ENCODE peak calls at places on chromosomes 13 and 19, in five cellular contexts. B is breast epithelium, U is ascending aorta, C is transverse colon, N is AG04450. Y is an unnamed sample.

GRCh38 chr19:41299046-41299754 is 10.8 kb upstream of the CCDC97 start:
- DNase-seq in B (peak), U (peak), C (peak), N (no peak), Y (no peak)

GRCh38 chr19:47499863-47500830 is 14.7 kb downstream of the NAPA start:
- DNase-seq in B (no peak), U (no peak), C (no peak), N (no peak), Y (no peak)

GRCh38 chr19:40609561-40610395 is 8.6 kb downstream of the LTBP4 start:
- DNase-seq in B (peak), U (peak), C (peak), N (no peak), Y (peak)

GRCh38 chr13:104779311-104779710 is 1713.1 kb upstream of the SLC10A2 start:
- DNase-seq in B (no peak), U (no peak), C (no peak), N (peak), Y (no peak)

GRCh38 chr13:87553142-87553541 is 118.0 kb upstream of the SLITRK5 start:
- DNase-seq in B (no peak), U (no peak), C (no peak), N (no peak), Y (no peak)

GRCh38 chr13:113527272-113527958 is 36.9 kb upstream of the DCUN1D2 start:
- DNase-seq in B (no peak), U (peak), C (no peak), N (no peak), Y (no peak)

GRCh38 chr13:40875583-40875982 is 86.2 kb downstream of the SLC25A15 start:
- DNase-seq in B (no peak), U (no peak), C (no peak), N (no peak), Y (no peak)

GRCh38 chr13:95948646-95949045 is 104.6 kb downstream of the UGGT2 start:
- DNase-seq in B (no peak), U (no peak), C (no peak), N (no peak), Y (no peak)

GRCh38 chr13:57627663-57628062 is 3.9 kb upstream of the PCDH17 start:
- DNase-seq in B (no peak), U (no peak), C (no peak), N (no peak), Y (no peak)

GRCh38 chr13:45178349-45179142 is 22.3 kb downstream of the KCTD4 start:
- DNase-seq in B (no peak), U (no peak), C (no peak), N (peak), Y (no peak)

GRCh38 chr19:3135961-3136683 is at the start of gene GNA15:
- DNase-seq in B (peak), U (no peak), C (peak), N (no peak), Y (peak)

GRCh38 chr13:99085139-99085845 is 107.4 kb upstream of the DOCK9 start:
- DNase-seq in B (no peak), U (no peak), C (no peak), N (no peak), Y (no peak)

GRCh38 chr19:29881386-29881785 is 60.7 kb upstream of the URI1 start:
- DNase-seq in B (no peak), U (no peak), C (no peak), N (no peak), Y (no peak)

GRCh38 chr13:40230833-40231266 is 435.6 kb downstream of the FOXO1 start:
- DNase-seq in B (no peak), U (no peak), C (no peak), N (no peak), Y (no peak)

GRCh38 chr19:36201684-36202083 is 12.8 kb downstream of the ZNF565 start:
- DNase-seq in B (no peak), U (no peak), C (no peak), N (no peak), Y (no peak)

GRCh38 chr13:92823059-92823458 is 403.5 kb upstream of the GPC6 start:
- DNase-seq in B (no peak), U (no peak), C (no peak), N (no peak), Y (no peak)

GRCh38 chr13:32731576-32731975 is 145.3 kb downstream of the PDS5B start:
- DNase-seq in B (no peak), U (no peak), C (no peak), N (no peak), Y (no peak)

GRCh38 chr19:925912-926594 is at the start of gene ARID3A:
- DNase-seq in B (no peak), U (no peak), C (peak), N (no peak), Y (peak)

GRCh38 chr13:44093607-44094583 is 214.2 kb downstream of the LACC1 start:
- DNase-seq in B (no peak), U (no peak), C (no peak), N (no peak), Y (no peak)

GRCh38 chr13:93505104-93505952 is 278.7 kb downstream of the GPC6 start:
- DNase-seq in B (no peak), U (no peak), C (no peak), N (no peak), Y (no peak)

GRCh38 chr13:39321578-39321977 is 281.4 kb downstream of the LHFPL6 start:
- DNase-seq in B (no peak), U (no peak), C (no peak), N (no peak), Y (no peak)

GRCh38 chr19:8129061-8129460 is 20.3 kb downstream of the FBN3 start:
- DNase-seq in B (no peak), U (no peak), C (no peak), N (no peak), Y (no peak)

GRCh38 chr13:46866150-46866549 is 30.7 kb downstream of the HTR2A start:
- DNase-seq in B (no peak), U (no peak), C (peak), N (peak), Y (peak)

GRCh38 chr19:17902701-17903100 is 30.1 kb upstream of the CCDC124 start:
- DNase-seq in B (no peak), U (no peak), C (no peak), N (peak), Y (no peak)
- H3K27ac ChIP-seq in B (no peak), U (no peak), C (no peak), N (no peak), Y (no peak)

DNA sequence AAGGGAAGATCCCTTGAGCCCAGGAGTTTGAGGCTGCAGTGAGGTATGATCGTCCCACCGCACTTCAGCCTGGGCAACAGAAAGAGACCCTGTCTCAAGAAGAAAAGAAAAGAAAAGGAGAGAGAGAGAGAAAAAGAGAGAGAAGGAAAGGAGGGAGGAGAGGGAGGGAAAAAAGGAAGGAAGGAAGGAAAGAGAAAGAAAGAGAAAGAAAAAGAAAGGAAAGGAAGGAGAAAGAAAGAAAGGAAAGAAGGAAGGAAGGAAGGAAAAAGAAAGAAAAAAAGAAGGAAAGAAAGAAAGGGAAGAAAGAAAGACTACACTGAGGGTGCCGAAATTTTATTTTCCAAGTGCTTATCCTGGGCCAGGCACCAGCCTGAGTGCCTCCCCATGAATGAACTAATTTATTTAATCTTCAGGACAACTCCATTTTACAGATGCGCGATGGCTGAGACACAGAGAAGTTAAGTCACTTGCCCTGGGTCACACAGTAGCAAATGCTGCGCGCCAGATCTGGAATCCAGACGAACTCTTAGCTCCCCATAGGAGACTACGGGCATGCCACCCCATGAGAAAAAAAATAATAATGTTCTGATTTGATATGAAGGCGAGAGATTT is 2.7 kb downstream of the CDC42EP5 start:
- DNase-seq in B (no peak), U (peak), C (no peak), N (no peak), Y (no peak)
- H3K4me3 ChIP-seq in B (no peak), U (peak), C (no peak), N (no peak), Y (no peak)

GRCh38 chr13:64482373-64482772 is 2747.8 kb downstream of the PCDH9 start:
- DNase-seq in B (no peak), U (no peak), C (no peak), N (no peak), Y (no peak)

GRCh38 chr13:64480206-64480605 is 2749.9 kb downstream of the PCDH9 start:
- DNase-seq in B (no peak), U (no peak), C (no peak), N (no peak), Y (no peak)

DNA sequence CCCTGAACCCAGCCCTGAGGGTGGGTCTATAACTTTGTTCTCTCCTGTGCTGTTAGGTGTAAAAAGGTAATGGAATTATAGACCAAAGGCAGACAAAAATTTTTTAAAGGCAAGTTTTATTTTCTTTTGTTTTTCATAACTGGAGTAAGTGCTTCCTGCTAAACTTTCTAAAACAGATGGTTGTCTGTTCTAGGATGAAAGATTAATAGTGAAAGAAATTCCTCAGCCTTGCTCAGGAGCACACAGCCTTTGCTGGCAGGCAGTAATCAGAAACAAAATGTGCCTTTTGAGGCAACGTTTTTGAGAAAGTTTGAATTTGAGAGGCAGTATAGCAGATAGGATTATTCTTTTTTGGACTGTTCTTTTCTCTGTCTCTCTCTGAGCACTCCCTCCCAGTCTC is 2749.5 kb downstream of the PCDH9 start:
- DNase-seq in B (no peak), U (no peak), C (no peak), N (no peak), Y (no peak)
- H3K27ac ChIP-seq in B (no peak), U (no peak), C (no peak), N (no peak), Y (no peak)

GRCh38 chr19:4327252-4327876 is 11.3 kb downstream of the STAP2 start:
- DNase-seq in B (peak), U (peak), C (peak), N (no peak), Y (peak)

GRCh38 chr19:4326837-4327251 is 11.8 kb downstream of the STAP2 start:
- DNase-seq in B (no peak), U (no peak), C (no peak), N (no peak), Y (no peak)

GRCh38 chr19:4328243-4328990 is 10.2 kb downstream of the STAP2 start:
- DNase-seq in B (peak), U (peak), C (peak), N (peak), Y (peak)

GRCh38 chr19:4326215-4326836 is 12.3 kb downstream of the STAP2 start:
- DNase-seq in B (no peak), U (no peak), C (no peak), N (no peak), Y (peak)

GRCh38 chr19:4327877-4328242 is 10.8 kb downstream of the STAP2 start:
- DNase-seq in B (peak), U (no peak), C (no peak), N (no peak), Y (no peak)
- H3K4me3 ChIP-seq in B (no peak), U (peak), C (peak), N (peak), Y (peak)

DNA sequence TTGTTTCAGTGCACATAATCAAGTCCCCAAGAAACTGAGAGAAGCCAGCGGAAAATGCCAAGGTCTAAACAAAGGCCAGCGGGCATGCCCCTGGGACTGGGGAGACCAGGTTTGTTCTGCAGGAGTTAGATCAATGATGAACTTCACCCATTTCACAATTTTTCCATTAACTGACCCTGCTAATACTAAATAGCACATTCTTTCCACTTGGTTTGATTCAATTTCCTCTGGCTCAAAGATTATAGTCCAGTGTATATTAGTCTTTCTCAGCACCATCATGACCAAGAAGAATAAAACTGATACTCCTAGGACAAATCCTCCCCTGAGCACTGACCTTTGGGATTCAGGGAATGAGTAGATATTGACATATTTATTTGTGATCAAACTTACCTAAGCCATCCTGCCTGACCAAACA is 66.4 kb downstream of the MBNL2 start:
- DNase-seq in B (no peak), U (no peak), C (no peak), N (no peak), Y (no peak)
- H3K27ac ChIP-seq in B (no peak), U (no peak), C (peak), N (no peak), Y (no peak)

GRCh38 chr19:55648657-55649578 is 906 bp downstream of the CCDC106 start:
- DNase-seq in B (no peak), U (no peak), C (no peak), N (no peak), Y (peak)

GRCh38 chr19:55651236-55651635 is 3.2 kb downstream of the CCDC106 start:
- DNase-seq in B (no peak), U (no peak), C (no peak), N (no peak), Y (peak)

GRCh38 chr19:55650602-55651230 is 2.7 kb downstream of the CCDC106 start:
- DNase-seq in B (no peak), U (no peak), C (no peak), N (no peak), Y (no peak)

GRCh38 chr19:55647732-55648656 is at the start of gene CCDC106:
- DNase-seq in B (no peak), U (peak), C (peak), N (no peak), Y (peak)

DNA sequence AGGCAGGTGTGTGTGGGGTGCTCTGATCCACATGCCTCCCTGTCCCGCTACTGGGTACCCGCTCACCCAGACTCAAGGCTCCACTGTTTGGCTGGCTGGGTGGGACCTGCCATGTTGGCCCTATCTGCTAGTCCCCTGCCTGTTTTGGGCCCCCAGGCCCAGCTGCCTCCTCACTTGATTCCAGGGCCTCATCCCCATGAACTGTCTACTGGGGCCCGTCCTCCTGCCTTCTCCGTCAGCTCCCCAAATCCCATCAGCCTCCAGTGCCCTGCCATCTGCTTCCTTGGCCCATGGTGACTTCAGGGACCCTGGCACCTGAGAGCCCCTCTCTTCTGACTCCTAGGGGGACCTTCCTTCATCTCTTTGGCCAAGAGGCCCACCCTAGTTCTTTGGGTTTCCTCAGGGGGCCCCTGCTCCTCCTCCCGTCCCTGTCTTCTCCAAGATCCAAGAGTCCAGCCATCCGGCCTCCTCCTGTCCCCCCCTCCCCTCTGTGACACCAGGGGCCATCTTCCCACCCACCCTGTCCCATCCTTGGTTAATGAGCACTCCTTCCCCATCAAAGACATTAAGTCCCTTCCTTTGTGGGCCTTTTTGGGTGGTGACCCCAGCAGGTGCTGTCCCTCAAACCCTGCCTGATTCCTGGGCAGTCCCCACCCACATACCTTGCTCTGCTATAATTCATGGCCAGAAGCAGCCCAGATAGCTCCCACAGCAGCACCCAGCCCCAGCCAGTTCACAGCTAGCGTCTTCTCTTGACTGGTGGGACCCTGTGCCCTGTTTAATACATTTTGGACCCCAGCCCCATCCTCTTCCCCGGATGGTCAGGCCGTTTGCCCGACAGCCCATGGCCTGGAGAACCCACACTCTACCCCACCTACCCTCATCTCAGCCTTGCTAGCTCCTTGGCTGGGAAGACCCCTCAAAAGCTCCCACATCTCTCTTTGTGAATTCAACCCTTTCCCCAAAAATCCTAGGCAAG is 1.9 kb downstream of the CCDC106 start:
- DNase-seq in B (no peak), U (no peak), C (no peak), N (no peak), Y (no peak)
- H3K4me3 ChIP-seq in B (no peak), U (no peak), C (no peak), N (peak), Y (no peak)

DNA sequence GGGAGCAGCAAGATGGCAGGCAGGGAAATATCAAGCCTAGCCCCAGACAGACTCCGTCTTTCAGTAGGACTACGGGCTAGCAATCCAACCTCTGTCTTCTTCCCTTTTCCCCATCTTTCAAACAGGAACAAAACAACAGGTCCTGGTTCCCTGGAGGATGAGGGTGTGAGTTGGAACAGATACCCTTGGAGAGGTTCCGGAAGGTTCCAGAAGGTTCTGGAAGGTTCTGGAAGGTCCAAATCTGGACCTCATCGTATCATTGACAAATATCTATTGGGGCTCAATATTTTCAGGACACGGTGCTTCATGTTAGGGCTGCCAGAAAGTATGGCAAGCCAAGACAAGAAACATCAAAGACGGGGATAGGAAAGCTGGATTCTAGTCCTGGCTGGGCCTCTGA is 28.5 kb upstream of the FEM1A start:
- DNase-seq in B (no peak), U (no peak), C (no peak), N (no peak), Y (no peak)
- H3K27ac ChIP-seq in B (no peak), U (no peak), C (no peak), N (no peak), Y (no peak)

DNA sequence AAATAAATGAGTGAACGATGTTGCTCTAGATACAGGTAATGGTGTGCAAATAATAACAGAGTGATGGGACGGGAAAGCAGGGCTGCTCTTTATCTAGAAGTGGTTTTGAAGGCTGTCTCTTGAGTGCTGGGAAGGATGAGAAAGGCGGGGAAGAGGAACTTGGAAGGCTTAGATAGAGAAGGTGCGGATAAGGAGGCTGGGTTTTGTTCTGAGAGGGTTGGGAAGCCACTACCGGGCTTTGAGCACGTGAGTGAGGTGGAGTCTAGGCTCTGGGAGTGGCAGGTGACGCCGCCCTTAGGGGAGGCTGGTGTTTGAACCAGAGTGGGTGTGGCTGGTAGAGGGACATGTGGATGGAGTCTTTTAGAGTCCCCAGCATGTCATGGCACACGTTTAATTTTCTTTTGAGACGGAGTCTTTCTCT is 811 bp downstream of the ARMC6 start:
- DNase-seq in B (no peak), U (peak), C (peak), N (no peak), Y (peak)
- H3K4me3 ChIP-seq in B (peak), U (peak), C (peak), N (peak), Y (peak)

DNA sequence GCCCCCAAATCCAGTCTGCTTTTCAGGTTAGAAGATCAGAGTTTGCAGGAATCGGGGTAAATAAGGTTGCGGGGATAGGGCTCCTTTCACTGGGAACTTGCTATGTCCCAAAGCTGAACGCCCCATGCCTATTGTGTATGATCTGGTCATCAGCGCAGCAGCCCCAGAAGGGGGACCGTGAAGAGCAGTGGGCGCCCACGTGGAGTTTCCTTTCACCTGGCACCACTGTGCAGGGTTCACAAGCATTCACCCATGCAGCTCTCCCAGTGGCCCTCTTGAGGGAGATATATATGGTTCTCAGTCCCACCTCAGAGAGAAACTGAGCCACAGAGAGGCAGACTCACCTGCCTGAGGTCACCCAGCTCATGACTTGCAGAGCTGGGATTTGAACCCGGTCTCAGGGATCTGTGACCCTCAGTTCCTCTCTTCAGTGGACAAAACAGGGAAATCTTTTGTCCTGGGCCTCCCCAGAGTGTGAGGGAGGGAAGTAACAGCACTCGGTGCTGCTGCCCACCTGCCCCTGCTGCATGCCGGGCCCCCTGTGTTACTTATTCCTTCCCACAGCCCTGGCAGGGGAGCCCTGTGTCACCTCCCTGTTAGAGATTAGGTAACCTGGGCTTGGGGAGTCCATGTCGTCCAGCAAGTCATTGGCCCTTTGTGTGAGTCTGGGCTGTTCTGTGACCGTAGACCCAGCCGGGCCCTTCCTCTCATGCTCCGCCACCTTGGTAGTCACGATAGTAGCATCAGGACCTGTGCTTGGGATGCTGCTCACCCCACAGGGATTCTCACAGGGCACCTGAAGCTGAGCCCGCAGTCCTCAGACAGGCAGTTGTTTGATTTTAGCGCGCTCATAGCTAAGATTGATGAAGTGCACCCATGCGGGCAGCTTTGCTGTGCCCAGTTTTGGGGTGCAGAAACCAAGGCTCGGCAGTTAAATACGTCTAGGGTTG is 27.9 kb downstream of the PPP5C start:
- DNase-seq in B (no peak), U (peak), C (no peak), N (no peak), Y (peak)
- H3K27ac ChIP-seq in B (peak), U (peak), C (peak), N (no peak), Y (peak)

Y was measured in left lung.